ENCODE peak calls at places on chromosomes 6 and 20, in four cellular contexts. X is left cardiac atrium, M is iris pigment epithelial cell, D is foreskin fibroblast. Y is an unnamed sample.
A peak's percentile ranks its signal among the peaks of the same experiment; 100 is the strongest.

GRCh38 chr6:3228791-3229565 is 1.5 kb upstream of the TUBB2B start:
- DNase-seq in M (no peak), X (no peak), D (no peak), Y (no peak)

GRCh38 chr20:5126512-5127203 is at the start of gene CDS2:
- DNase-seq in M (peak; percentile 99), D (peak; percentile 100), X (peak; percentile 100), Y (peak; percentile 100)

GRCh38 chr6:74651948-74652347 is 553.9 kb downstream of the COL12A1 start:
- DNase-seq in M (peak; percentile 39), D (peak; percentile 4), X (no peak), Y (no peak)

GRCh38 chr6:69632932-69633331 is 163.9 kb downstream of the LMBRD1 start:
- DNase-seq in X (no peak), D (no peak), M (no peak), Y (no peak)

GRCh38 chr20:49870261-49870660 is 45.1 kb downstream of the SPATA2 start:
- DNase-seq in X (no peak), M (no peak), D (no peak), Y (no peak)

GRCh38 chr6:139990287-139990686 is 615.8 kb upstream of the CITED2 start:
- DNase-seq in D (no peak), X (no peak), M (no peak), Y (no peak)

GRCh38 chr6:12113190-12113578 is 101.1 kb downstream of the HIVEP1 start:
- DNase-seq in D (peak; percentile 47), X (no peak), M (peak; percentile 94), Y (no peak)

GRCh38 chr6:41462033-41462432 is 84.1 kb upstream of the FOXP4 start:
- DNase-seq in X (no peak), M (no peak), D (no peak), Y (no peak)

GRCh38 chr20:9072741-9073310 is 3.9 kb downstream of the PLCB4 start:
- DNase-seq in X (no peak), M (no peak), D (no peak), Y (no peak)

GRCh38 chr6:8657522-8657921 is 222.2 kb upstream of the SLC35B3 start:
- DNase-seq in M (peak; percentile 3), X (no peak), D (no peak), Y (no peak)

GRCh38 chr6:124964084-124964763 is 2.0 kb downstream of the RNF217 start:
- DNase-seq in X (no peak), M (peak; percentile 63), D (peak; percentile 92), Y (no peak)

GRCh38 chr6:149132336-149132735 is 185.2 kb upstream of the TAB2 start:
- DNase-seq in D (no peak), M (no peak), X (no peak), Y (no peak)

GRCh38 chr6:30029587-30029986 is 31.5 kb upstream of the POLR1H start:
- DNase-seq in M (no peak), X (no peak), D (no peak), Y (no peak)

Y was measured in heart left ventricle.